ENCODE peak calls at places on chromosomes 16 and 17, in ten cellular contexts. L is dorsolateral prefrontal cortex, U is aorta, G is coronary artery, V is heart right ventricle, N is heart left ventricle, I is body of pancreas, X is substantia nigra, S is IMR-90, F is neural progenitor cell. Y is an unnamed sample.

GRCh38 chr16:9596788-9597187 is 505.3 kb downstream of the HAPSTR1 start:
- DNase-seq in G (no peak), L (no peak), X (no peak), N (no peak), U (no peak), V (no peak), F (no peak), I (no peak), S (no peak), Y (no peak)

GRCh38 chr17:82600731-82601446 is 47.4 kb downstream of the WDR45B start:
- DNase-seq in V (no peak), N (no peak), L (peak; percentile 23), G (no peak), U (no peak), X (no peak), F (no peak), I (no peak), S (no peak), Y (no peak)

GRCh38 chr17:73591278-73592078 is 52.8 kb downstream of the SDK2 start:
- DNase-seq in S (no peak), X (no peak), N (no peak), L (no peak), G (no peak), V (no peak), I (no peak), U (no peak), F (no peak), Y (no peak)

GRCh38 chr16:25030420-25031131 is 15.4 kb upstream of the ARHGAP17 start:
- DNase-seq in F (no peak), U (no peak), I (no peak), V (no peak), N (no peak), L (no peak), G (no peak), X (no peak), S (no peak), Y (no peak)

GRCh38 chr17:74163271-74163821 is 40.1 kb upstream of the RPL38 start:
- DNase-seq in S (no peak), N (no peak), X (no peak), I (no peak), G (no peak), F (peak; percentile 54), L (no peak), U (no peak), V (no peak), Y (no peak)

GRCh38 chr16:8622315-8622656 is 788 bp downstream of the METTL22 start:
- DNase-seq in N (no peak), U (no peak), F (no peak), I (no peak), L (no peak), X (no peak), G (no peak), S (no peak), V (no peak), Y (no peak)

GRCh38 chr17:80122026-80122575 is 20.7 kb downstream of the GAA start:
- DNase-seq in I (no peak), S (no peak), F (no peak), V (no peak), N (no peak), X (no peak), L (no peak), U (no peak), G (no peak), Y (no peak)

GRCh38 chr16:65947951-65948350 is 418.5 kb upstream of the CDH5 start:
- DNase-seq in F (no peak), N (no peak), G (no peak), U (no peak), X (no peak), I (no peak), V (no peak), L (no peak), S (no peak), Y (no peak)

GRCh38 chr16:81265658-81266451 is 27.4 kb downstream of the BCO1 start:
- DNase-seq in V (peak; percentile 84), N (peak; percentile 84), G (no peak), F (no peak), L (no peak), U (peak; percentile 64), S (peak; percentile 19), I (peak; percentile 56), X (peak; percentile 26), Y (no peak)

GRCh38 chr16:8751481-8752311 is 45.7 kb downstream of the TMEM186 start:
- DNase-seq in G (no peak), I (peak; percentile 25), S (peak; percentile 78), U (no peak), X (no peak), F (no peak), L (no peak), N (no peak), V (no peak), Y (no peak)

GRCh38 chr17:45305532-45306087 is 11.2 kb downstream of the MAP3K14 start:
- DNase-seq in U (no peak), N (no peak), G (no peak), L (no peak), S (peak; percentile 74), F (no peak), X (no peak), I (no peak), V (no peak), Y (no peak)

GRCh38 chr16:8581923-8582580 is 8.3 kb downstream of the TMEM114 start:
- DNase-seq in N (no peak), U (peak; percentile 82), G (no peak), V (no peak), S (no peak), F (no peak), L (no peak), I (no peak), X (no peak), Y (no peak)

GRCh38 chr17:39231587-39232551 is 6.1 kb upstream of the STAC2 start:
- DNase-seq in L (no peak), N (no peak), S (peak; percentile 26), G (no peak), U (peak; percentile 80), F (peak; percentile 78), I (peak; percentile 56), X (no peak), V (peak; percentile 53), Y (no peak)

GRCh38 chr17:35801583-35802224 is 6.3 kb upstream of the MMP28 start:
- DNase-seq in X (peak; percentile 47), U (peak; percentile 88), I (peak; percentile 47), G (no peak), F (no peak), N (peak; percentile 83), S (no peak), V (peak; percentile 83), L (peak; percentile 88), Y (no peak)

GRCh38 chr16:2842340-2843000 is 12.4 kb downstream of the ZG16B start:
- DNase-seq in F (peak; percentile 69), L (peak; percentile 65), N (peak; percentile 35), X (peak; percentile 6), I (peak; percentile 55), U (no peak), V (peak; percentile 67), G (no peak), S (no peak), Y (no peak)

GRCh38 chr16:74699666-74700065 is 996 bp downstream of the MLKL start:
- DNase-seq in S (no peak), V (no peak), N (no peak), F (no peak), X (no peak), L (no peak), G (no peak), I (no peak), U (no peak), Y (no peak)
- H3K27ac ChIP-seq in S (no peak overlapping the region), V (peak overlapping the region; percentile 86), N (peak overlapping the region; percentile 90), F (no peak overlapping the region), X (no peak overlapping the region), L (no peak overlapping the region), G (no peak overlapping the region), I (peak overlapping the region; percentile 91), U (no peak overlapping the region), Y (peak overlapping the region; percentile 88)

GRCh38 chr17:77887110-77887463 is 71.4 kb upstream of the TNRC6C start:
- DNase-seq in U (no peak), L (no peak), V (no peak), X (no peak), N (no peak), F (no peak), I (no peak), S (no peak), G (no peak), Y (no peak)

GRCh38 chr17:77887464-77888241 is 70.8 kb upstream of the TNRC6C start:
- DNase-seq in G (peak; percentile 95), F (peak; percentile 47), N (peak; percentile 81), L (peak; percentile 64), V (peak; percentile 84), X (no peak), U (peak; percentile 94), S (peak; percentile 76), I (peak; percentile 79), Y (no peak)

GRCh38 chr17:77884967-77885641 is 73.4 kb upstream of the TNRC6C start:
- DNase-seq in X (no peak), I (no peak), V (no peak), G (no peak), N (no peak), L (no peak), F (no peak), U (peak; percentile 24), S (no peak), Y (no peak)

GRCh38 chr17:77885678-77886386 is 72.7 kb upstream of the TNRC6C start:
- DNase-seq in F (no peak), L (no peak), G (no peak), U (no peak), S (no peak), N (no peak), I (no peak), V (no peak), X (no peak), Y (no peak)

GRCh38 chr17:77886387-77886728 is 72.1 kb upstream of the TNRC6C start:
- DNase-seq in X (no peak), F (no peak), L (no peak), V (peak; percentile 39), N (no peak), G (no peak), U (peak; percentile 58), I (no peak), S (no peak), Y (no peak)
- H3K27ac ChIP-seq in X (peak overlapping the region; percentile 71), F (no peak overlapping the region), L (peak overlapping the region; percentile 90), V (no peak overlapping the region), N (no peak overlapping the region), G (no peak overlapping the region), U (no peak overlapping the region), I (no peak overlapping the region), S (no peak overlapping the region), Y (no peak overlapping the region)

GRCh38 chr17:12622726-12623125 is 43.0 kb upstream of the MYOCD start:
- DNase-seq in U (no peak), X (no peak), V (no peak), F (no peak), L (no peak), N (no peak), S (peak; percentile 66), G (no peak), I (no peak), Y (no peak)
- H3K27ac ChIP-seq in U (no peak overlapping the region), X (no peak overlapping the region), V (no peak overlapping the region), F (no peak overlapping the region), L (no peak overlapping the region), N (peak overlapping the region; percentile 40), S (peak overlapping the region; percentile 44), G (peak overlapping the region; percentile 3), I (no peak overlapping the region), Y (no peak overlapping the region)

DNA sequence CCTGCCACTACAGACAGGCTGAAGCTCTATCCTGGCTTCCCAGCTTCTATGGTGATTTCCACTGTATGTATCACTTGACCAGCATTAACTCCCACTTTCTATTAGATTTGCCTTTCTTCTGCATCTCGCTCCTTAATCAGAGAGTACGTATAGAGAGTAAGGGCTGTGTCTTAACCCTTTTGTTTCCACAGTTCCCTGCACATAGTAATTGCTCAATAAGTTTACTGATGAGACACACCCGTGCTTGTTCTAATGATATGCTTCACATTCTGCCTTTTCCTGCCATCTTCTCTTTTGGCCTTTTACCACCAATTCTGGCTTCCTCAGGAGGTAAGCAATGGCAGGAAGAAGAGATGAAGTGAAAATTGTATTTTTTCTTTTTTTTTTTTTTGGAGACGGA is 20.6 kb upstream of the USP36 start:
- DNase-seq in F (no peak), G (no peak), N (no peak), I (no peak), V (no peak), X (no peak), U (no peak), S (no peak), L (no peak), Y (no peak)
- H3K27ac ChIP-seq in F (no peak overlapping the region), G (peak overlapping the region; percentile 85), N (peak overlapping the region; percentile 48), I (peak overlapping the region; percentile 89), V (no peak overlapping the region), X (no peak overlapping the region), U (peak overlapping the region; percentile 87), S (peak overlapping the region; percentile 82), L (peak overlapping the region; percentile 82), Y (peak overlapping the region; percentile 82)

Y was measured in epithelial cell of prostate.